ENCODE peak calls at places on chromosomes 16 and 17, in five cellular contexts. U is stomach; B is CD8-positive, alpha-beta memory T cell; K is H9; M is GM23248. J is an unnamed sample. For H3K4me1, the result is how much of the 10 kb centered on the place peaks cover.

GRCh38 chr17:62968445-62968923 is 2.4 kb downstream of the TANC2 start:
- DNase-seq in U (peak), B (peak), M (peak), K (peak), J (peak)

GRCh38 chr17:72030067-72030899 is 90.5 kb upstream of the SOX9 start:
- DNase-seq in M (peak), B (peak), U (peak), K (peak), J (peak)

GRCh38 chr16:11224894-11225676 is 30.9 kb downstream of the SOCS1 start:
- DNase-seq in M (no peak), U (peak), B (peak), K (no peak), J (peak)

GRCh38 chr16:54588026-54588425 is 301.4 kb upstream of the IRX3 start:
- DNase-seq in B (no peak), U (no peak), K (no peak), M (no peak), J (no peak)

GRCh38 chr16:87806608-87807546 is 41.1 kb upstream of the KLHDC4 start:
- DNase-seq in M (peak), B (peak), K (peak), U (peak), J (peak)

GRCh38 chr17:66855204-66855603 is 20.3 kb downstream of the CACNG5 start:
- DNase-seq in U (no peak), B (no peak), K (peak), M (no peak), J (no peak)

GRCh38 chr17:72588961-72589360 is 468.1 kb downstream of the SOX9 start:
- DNase-seq in B (no peak), K (no peak), M (no peak), U (peak), J (peak)

GRCh38 chr17:15364615-15365014 is 23.2 kb upstream of the TEKT3 start:
- DNase-seq in K (no peak), M (peak), U (no peak), B (no peak), J (no peak)

GRCh38 chr16:86015606-86016005 is 116.6 kb downstream of the IRF8 start:
- DNase-seq in K (no peak), U (no peak), M (no peak), B (no peak), J (no peak)

GRCh38 chr17:74152591-74153455 is 50.7 kb upstream of the RPL38 start:
- DNase-seq in B (no peak), U (no peak), K (peak), M (peak), J (no peak)

GRCh38 chr17:56602292-56603130 is 9.0 kb downstream of the NOG start:
- DNase-seq in B (peak), U (no peak), K (no peak), M (no peak), J (peak)

GRCh38 chr17:44910231-44911106 is 4.8 kb downstream of the GFAP start:
- DNase-seq in U (no peak), K (no peak), M (no peak), B (no peak), J (no peak)

GRCh38 chr17:44908761-44909326 is 6.5 kb downstream of the GFAP start:
- DNase-seq in U (no peak), K (no peak), B (no peak), M (no peak), J (no peak)

GRCh38 chr17:44907696-44908470 is 7.4 kb downstream of the GFAP start:
- DNase-seq in K (no peak), M (no peak), U (no peak), B (no peak), J (no peak)

GRCh38 chr17:44911133-44912001 is 3.9 kb downstream of the GFAP start:
- DNase-seq in U (peak), K (peak), B (peak), M (peak), J (peak)

DNA sequence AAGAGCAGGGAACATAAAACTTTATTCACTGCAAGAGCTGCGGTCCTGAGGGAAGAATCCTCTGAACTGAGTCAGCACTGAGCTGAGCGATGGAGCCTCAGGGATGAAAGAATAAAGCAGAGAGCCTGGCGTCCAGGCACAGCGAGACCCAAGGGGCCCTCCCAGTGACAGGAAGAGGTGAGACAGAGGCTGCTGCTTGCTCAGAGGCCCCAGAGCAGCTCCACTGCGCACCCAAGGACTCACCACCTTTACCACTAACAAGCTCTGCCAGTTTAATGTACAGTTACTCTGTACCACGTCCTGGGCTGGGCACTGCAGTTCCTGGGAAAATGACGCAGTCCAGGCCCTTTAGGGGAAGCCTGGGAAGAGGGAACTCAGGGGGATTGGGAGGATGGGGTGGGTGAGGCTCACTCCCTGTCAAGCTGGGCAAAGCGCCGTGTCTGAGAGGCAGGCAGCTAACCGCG is 5.6 kb downstream of the GFAP start:
- DNase-seq in M (peak), U (no peak), B (no peak), K (no peak), J (no peak)
- H3K27ac ChIP-seq in M (peak), U (no peak), B (no peak), K (no peak), J (no peak)

DNA sequence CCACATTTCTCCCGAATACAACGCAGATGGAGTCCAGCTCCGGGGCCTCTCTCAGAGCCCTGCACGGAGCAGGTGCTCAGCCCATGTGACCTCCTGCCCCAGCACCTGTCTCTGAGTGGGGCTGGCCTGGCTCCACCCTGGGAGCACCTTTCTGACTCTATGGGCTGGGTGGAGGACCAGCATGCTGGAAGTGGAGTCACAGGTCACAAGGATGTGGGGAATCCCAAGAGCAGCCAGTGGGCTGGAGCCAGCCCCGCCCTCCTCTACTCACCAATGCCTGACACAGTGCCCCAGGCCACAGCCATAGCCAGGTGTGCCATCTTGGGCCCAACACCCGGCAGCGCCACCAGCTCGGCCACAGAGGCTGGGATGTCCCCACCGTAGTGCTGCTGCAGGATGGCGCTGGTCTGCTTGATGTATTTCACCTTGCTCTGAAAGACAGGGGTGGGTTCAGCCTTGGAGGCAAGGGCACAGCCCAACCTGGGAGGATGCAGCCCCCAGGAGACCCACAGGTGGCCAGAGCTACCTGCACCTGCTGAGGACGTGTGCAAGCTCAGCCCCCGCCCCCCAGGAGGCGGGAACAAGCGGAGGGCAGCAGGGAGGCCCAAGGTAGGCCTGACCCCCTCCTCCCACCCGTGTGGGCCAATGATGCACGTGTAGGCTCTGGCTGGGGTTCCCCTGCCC is 4.2 kb downstream of the NTHL1 start:
- DNase-seq in K (no peak), U (no peak), B (no peak), M (no peak), J (peak)
- H3K4me1 ChIP-seq in K (under half), U (half or more), B (under half), M (under half), J (under half)

GRCh38 chr17:78572277-78573205 is 4.7 kb downstream of the DNAH17 start:
- DNase-seq in U (no peak), B (no peak), M (no peak), K (peak), J (no peak)
- H3K27ac ChIP-seq in U (no peak), B (no peak), M (no peak), K (no peak), J (no peak)

GRCh38 chr16:57997176-57997527 is 3.3 kb downstream of the ZNF319 start:
- DNase-seq in U (no peak), K (no peak), M (no peak), B (no peak), J (no peak)
- H3K4me1 ChIP-seq in U (under half), K (under half), M (under half), B (half or more), J (under half)

DNA sequence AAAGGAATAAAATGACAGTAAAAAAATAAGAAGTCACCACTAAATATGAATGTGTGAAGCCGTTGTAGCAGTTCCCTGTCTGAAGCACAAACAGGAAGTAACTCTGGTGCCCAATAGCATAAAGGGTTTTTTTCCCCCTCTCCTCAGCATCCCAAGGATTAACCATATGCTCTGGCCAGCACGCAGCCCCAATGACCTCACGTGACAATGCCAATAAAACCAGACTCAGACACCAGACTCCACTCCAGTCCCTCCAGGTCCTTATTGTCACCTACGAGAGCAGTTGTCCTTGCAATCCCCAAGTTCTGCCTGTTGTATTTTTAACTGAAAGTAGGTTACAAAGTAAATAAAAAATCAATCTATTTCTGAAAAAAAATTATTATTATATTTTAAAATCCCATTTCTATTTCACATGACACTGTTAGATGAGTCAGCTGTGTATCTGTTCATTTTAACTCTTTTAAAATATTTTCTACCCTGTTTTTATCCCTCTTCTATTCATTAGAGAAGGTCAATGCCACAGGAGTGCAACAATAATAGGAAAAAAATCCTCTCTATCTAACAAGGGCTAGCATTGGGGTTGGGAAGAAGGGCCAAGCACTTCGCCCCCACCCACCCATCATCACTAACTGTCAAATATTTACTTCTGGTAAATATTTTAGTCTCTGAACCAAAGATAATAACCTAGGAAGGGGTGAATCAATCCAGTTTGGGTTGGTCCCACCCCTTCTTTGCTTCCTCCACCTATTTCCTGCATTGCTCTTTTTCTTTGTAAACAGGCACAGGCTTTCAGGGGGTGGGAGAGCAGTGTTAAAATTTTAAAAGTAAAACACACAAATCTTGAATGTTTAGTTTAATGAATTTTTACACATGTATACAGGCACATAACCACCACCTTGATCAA is 6.6 kb downstream of the PRAC1 start:
- DNase-seq in B (no peak), M (no peak), K (no peak), U (no peak), J (no peak)
- H3K27ac ChIP-seq in B (no peak), M (no peak), K (no peak), U (no peak), J (no peak)